ENCODE peak calls at places on chromosomes 6 and 20, in four cellular contexts. B is nucleus accumbens, S is iris pigment epithelial cell, W is fibroblast of mammary gland. G is an unnamed sample.

GRCh38 chr6:11711994-11712698 is 66.5 kb downstream of the ADTRP start:
- DNase-seq in B (no peak), S (no peak), W (peak), G (no peak)

GRCh38 chr20:62752181-62752670 is 43.6 kb downstream of the NTSR1 start:
- DNase-seq in B (no peak), S (no peak), W (no peak), G (no peak)

GRCh38 chr6:23797041-23797440 is 329.0 kb upstream of the NRSN1 start:
- DNase-seq in B (no peak), S (no peak), W (no peak), G (no peak)

GRCh38 chr6:115467726-115468125 is 593.0 kb downstream of the FRK start:
- DNase-seq in B (no peak), S (no peak), W (no peak), G (no peak)

GRCh38 chr6:46490425-46491200 is 636 bp downstream of the RCAN2 start:
- DNase-seq in B (peak), S (no peak), W (no peak), G (no peak)

GRCh38 chr6:25061289-25061945 is 125.7 kb upstream of the RIPOR2 start:
- DNase-seq in B (no peak), S (peak), W (peak), G (peak)

GRCh38 chr6:43979525-43979924 is 147.7 kb downstream of the MRPL14 start:
- DNase-seq in B (no peak), S (no peak), W (no peak), G (no peak)

GRCh38 chr6:44010411-44011349 is 116.6 kb downstream of the MRPL14 start:
- DNase-seq in B (no peak), S (peak), W (peak), G (peak)

G was measured in fibroblast of the aortic adventitia.